ENCODE peak calls at places on chromosome 12, in six cellular contexts. X is iPS-NIHi11, S is left lobe of liver, P is smooth muscle cell of the brain vasculature, I is Caco-2, A is SW480. Q is an unnamed sample.
A peak's percentile ranks its signal among the peaks of the same experiment; 100 is the strongest.

GRCh38 chr12:122126713-122127597 is 47.1 kb downstream of the IL31 start:
- DNase-seq in P (no peak), A (no peak), S (peak; percentile 85), I (no peak), X (no peak), Q (no peak)

GRCh38 chr12:110266980-110267620 is 13.9 kb upstream of the ATP2A2 start:
- DNase-seq in P (peak; percentile 58), X (no peak), A (no peak), I (no peak), S (no peak), Q (peak; percentile 60)

GRCh38 chr12:100404769-100405407 is 48.0 kb downstream of the SLC17A8 start:
- DNase-seq in A (no peak), X (peak; percentile 78), P (peak; percentile 1), S (no peak), I (peak; percentile 45), Q (peak; percentile 37)

GRCh38 chr12:88351121-88351520 is 209.0 kb downstream of the TMTC3 start:
- DNase-seq in X (no peak), A (no peak), S (no peak), I (no peak), P (no peak), Q (no peak)

GRCh38 chr12:116431677-116432300 is 127.4 kb upstream of the MAP1LC3B2 start:
- DNase-seq in I (peak; percentile 39), P (no peak), A (no peak), S (no peak), X (no peak), Q (no peak)

GRCh38 chr12:41663487-41664258 is 475.6 kb downstream of the PDZRN4 start:
- DNase-seq in X (peak; percentile 58), S (no peak), I (no peak), P (no peak), A (peak; percentile 40), Q (peak; percentile 44)

GRCh38 chr12:108302471-108303311 is 36.4 kb downstream of the CMKLR1 start:
- DNase-seq in S (no peak), P (peak; percentile 96), I (peak; percentile 97), X (peak; percentile 61), A (peak; percentile 87), Q (no peak)

GRCh38 chr12:124130717-124131670 is 158.0 kb downstream of the ZNF664 start:
- DNase-seq in S (peak; percentile 60), A (no peak), X (no peak), I (peak; percentile 63), P (peak; percentile 49), Q (no peak)

GRCh38 chr12:9776795-9777194 is 16.1 kb upstream of the CD69 start:
- DNase-seq in I (no peak), X (no peak), P (no peak), A (peak; percentile 17), S (no peak), Q (no peak)

GRCh38 chr12:57123813-57124212 is 4.5 kb upstream of the LRP1 start:
- DNase-seq in P (no peak), I (no peak), A (no peak), X (no peak), S (no peak), Q (no peak)

GRCh38 chr12:48351022-48351708 is 446 bp upstream of the ZNF641 start:
- DNase-seq in A (peak; percentile 75), P (no peak), X (no peak), I (peak; percentile 88), S (peak; percentile 88), Q (no peak)

GRCh38 chr12:115963030-115963480 is 314.4 kb downstream of the MED13L start:
- DNase-seq in I (no peak), X (no peak), A (no peak), S (no peak), P (peak; percentile 20), Q (no peak)

GRCh38 chr12:59151243-59151642 is 230.9 kb upstream of the LRIG3 start:
- DNase-seq in X (no peak), S (no peak), P (no peak), I (no peak), A (no peak), Q (no peak)

GRCh38 chr12:51349026-51349425 is 2.5 kb upstream of the CELA1 start:
- DNase-seq in A (no peak), X (no peak), S (no peak), P (no peak), I (no peak), Q (no peak)

GRCh38 chr12:102821149-102821548 is 95.9 kb downstream of the PAH start:
- DNase-seq in I (no peak), X (no peak), P (no peak), S (no peak), A (no peak), Q (no peak)

GRCh38 chr12:122072031-122072970 is 6.3 kb upstream of the MLXIP start:
- DNase-seq in P (peak; percentile 88), X (no peak), A (no peak), S (peak; percentile 73), I (no peak), Q (no peak)

GRCh38 chr12:117774986-117775775 is 193.6 kb downstream of the KSR2 start:
- DNase-seq in A (no peak), S (no peak), X (no peak), I (no peak), P (no peak), Q (no peak)

GRCh38 chr12:50039151-50039835 is 14.0 kb upstream of the RACGAP1 start:
- DNase-seq in S (peak; percentile 75), A (peak; percentile 76), X (peak; percentile 90), I (peak; percentile 91), P (no peak), Q (no peak)

GRCh38 chr12:47775100-47775911 is 2.3 kb downstream of the SLC48A1 start:
- DNase-seq in P (no peak), X (no peak), I (no peak), S (no peak), A (no peak), Q (no peak)

GRCh38 chr12:25806271-25806670 is 152.2 kb upstream of the RASSF8 start:
- DNase-seq in I (no peak), S (no peak), X (no peak), A (no peak), P (no peak), Q (no peak)

GRCh38 chr12:114241973-114242434 is 163.9 kb downstream of the TBX5 start:
- DNase-seq in I (peak; percentile 73), P (no peak), X (no peak), A (peak; percentile 80), S (no peak), Q (no peak)

GRCh38 chr12:10636611-10637010 is 23.2 kb upstream of the MAGOHB start:
- DNase-seq in P (no peak), S (no peak), A (no peak), I (no peak), X (peak; percentile 20), Q (no peak)

GRCh38 chr12:115609356-115609755 is 668.1 kb downstream of the MED13L start:
- DNase-seq in S (no peak), X (no peak), A (no peak), I (no peak), P (no peak), Q (no peak)

GRCh38 chr12:132089407-132089910 is 54.7 kb downstream of the DDX51 start:
- DNase-seq in I (no peak), X (no peak), P (no peak), A (no peak), S (no peak), Q (no peak)

GRCh38 chr12:10941916-10942607 is 3.0 kb upstream of the TAS2R14 start:
- DNase-seq in X (peak; percentile 17), S (no peak), I (peak; percentile 56), P (no peak), A (peak; percentile 91), Q (no peak)

GRCh38 chr12:97005174-97005573 is 98.1 kb downstream of the NEDD1 start:
- DNase-seq in I (no peak), X (no peak), S (no peak), A (no peak), P (no peak), Q (no peak)

GRCh38 chr12:243381-243780 is 19.3 kb downstream of the SLC6A13 start:
- DNase-seq in A (no peak), I (peak; percentile 22), S (no peak), P (no peak), X (no peak), Q (no peak)

GRCh38 chr12:100267603-100268281 is 765 bp downstream of the SCYL2 start:
- DNase-seq in A (peak; percentile 13), X (no peak), S (no peak), P (no peak), I (no peak), Q (no peak)

GRCh38 chr12:95096852-95097251 is 23.4 kb upstream of the NR2C1 start:
- DNase-seq in P (no peak), A (no peak), I (no peak), X (no peak), S (no peak), Q (no peak)

GRCh38 chr12:105741786-105742566 is 396.8 kb downstream of the NUAK1 start:
- DNase-seq in S (no peak), X (no peak), P (peak; percentile 24), I (no peak), A (no peak), Q (no peak)

GRCh38 chr12:122835693-122836026 is 403 bp downstream of the HIP1R start:
- DNase-seq in P (no peak), X (peak; percentile 82), A (no peak), I (peak; percentile 37), S (no peak), Q (no peak)

GRCh38 chr12:67920432-67920831 is 68.8 kb upstream of the IFNG-AS1 start:
- DNase-seq in I (no peak), P (no peak), A (peak; percentile 20), S (no peak), X (no peak), Q (no peak)

GRCh38 chr12:57823908-57824640 is 5.5 kb upstream of the AVIL start:
- DNase-seq in X (no peak), P (no peak), A (no peak), S (no peak), I (no peak), Q (no peak)

GRCh38 chr12:110282956-110283817 is 2.1 kb downstream of the ATP2A2 start:
- DNase-seq in S (no peak), P (no peak), I (no peak), A (peak; percentile 17), X (no peak), Q (no peak)

GRCh38 chr12:52148541-52149181 is 43.2 kb downstream of the KRT80 start:
- DNase-seq in I (peak; percentile 65), P (no peak), X (peak; percentile 64), A (peak; percentile 99), S (no peak), Q (no peak)

GRCh38 chr12:56629459-56630179 is 507 bp downstream of the BAZ2A start:
- DNase-seq in P (no peak), I (no peak), S (peak; percentile 57), A (peak; percentile 21), X (peak; percentile 39), Q (no peak)

Q was measured in glomerular endothelial cell.